ENCODE peak calls at places on chromosomes 3 and 15, in seven cellular contexts. D is GM04504; I is activated gamma-delta T cell treated with anti-CD3 and anti-CD28 coated beads, Interleukin-2, amount 50 U/mL, for 16 hours; S is glomerular endothelial cell; T is IMR-90; G is activated CD8-positive, alpha-beta memory T cell treated with anti-CD3 and anti-CD28 coated beads, Interleukin-2, amount 50 U/mL, for 48 hours; Q is fibroblast of villous mesenchyme. A is an unnamed sample.
A peak's percentile ranks its signal among the peaks of the same experiment; 100 is the strongest.

GRCh38 chr3:12695112-12695511 is 31.2 kb upstream of the RAF1 start:
- DNase-seq in D (no peak), I (no peak), S (no peak), T (no peak), G (no peak), Q (no peak), A (no peak)

GRCh38 chr15:82571722-82572222 is 31.5 kb upstream of the RPS17 start:
- DNase-seq in D (peak; percentile 59), I (no peak), S (no peak), T (peak; percentile 83), G (no peak), Q (peak; percentile 63), A (peak; percentile 26)

GRCh38 chr15:80404057-80404718 is at the start of gene ARNT2:
- DNase-seq in D (no peak), I (no peak), S (no peak), T (peak; percentile 25), G (no peak), Q (no peak), A (peak; percentile 14)

GRCh38 chr3:141646760-141647561 is 91.1 kb upstream of the RNF7 start:
- DNase-seq in D (no peak), I (no peak), S (peak; percentile 42), T (peak; percentile 62), G (no peak), Q (peak; percentile 65), A (no peak)

GRCh38 chr3:31051226-31051625 is 156.8 kb upstream of the GADL1 start:
- DNase-seq in D (no peak), I (no peak), S (no peak), T (no peak), G (no peak), Q (no peak), A (no peak)

GRCh38 chr15:100245855-100246254 is 95.9 kb downstream of the ADAMTS17 start:
- DNase-seq in D (no peak), I (no peak), S (no peak), T (no peak), G (no peak), Q (no peak), A (no peak)

GRCh38 chr3:171770689-171771620 is 39.3 kb downstream of the PLD1 start:
- DNase-seq in D (no peak), I (no peak), S (no peak), T (peak; percentile 92), G (no peak), Q (peak; percentile 94), A (peak; percentile 46)

GRCh38 chr3:13696699-13697098 is 147.8 kb downstream of the FBLN2 start:
- DNase-seq in D (no peak), I (no peak), S (no peak), T (no peak), G (no peak), Q (no peak), A (no peak)

GRCh38 chr15:82132742-82133141 is 86.9 kb upstream of the MEX3B start:
- DNase-seq in D (peak; percentile 79), I (no peak), S (no peak), T (peak; percentile 93), G (no peak), Q (peak; percentile 69), A (no peak)

GRCh38 chr3:138381413-138381901 is 33.1 kb downstream of the MRAS start:
- DNase-seq in D (peak; percentile 14), I (no peak), S (no peak), T (peak; percentile 26), G (no peak), Q (peak; percentile 34), A (no peak)

GRCh38 chr15:45333550-45333949 is 44.8 kb downstream of the GATM start:
- DNase-seq in D (peak; percentile 9), I (no peak), S (no peak), T (peak; percentile 17), G (no peak), Q (peak; percentile 57), A (no peak)

GRCh38 chr3:95705786-95706418 is 1108.5 kb upstream of the EPHA6 start:
- DNase-seq in D (no peak), I (no peak), S (no peak), T (no peak), G (no peak), Q (peak; percentile 39), A (no peak)

GRCh38 chr3:141795311-141795710 is 32.1 kb downstream of the GRK7 start:
- DNase-seq in D (no peak), I (no peak), S (no peak), T (no peak), G (peak; percentile 62), Q (no peak), A (no peak)

GRCh38 chr15:70268698-70269251 is 171.1 kb upstream of the TLE3 start:
- DNase-seq in D (no peak), I (no peak), S (no peak), T (no peak), G (no peak), Q (no peak), A (no peak)

GRCh38 chr15:41567870-41568269 is 8.9 kb downstream of the TYRO3 start:
- DNase-seq in D (no peak), I (no peak), S (no peak), T (no peak), G (no peak), Q (no peak), A (peak; percentile 25)

GRCh38 chr15:92611995-92612745 is 43.4 kb downstream of the FAM174B start:
- DNase-seq in D (no peak), I (no peak), S (no peak), T (no peak), G (no peak), Q (peak; percentile 38), A (no peak)

GRCh38 chr3:67278015-67278618 is 280.0 kb downstream of the KBTBD8 start:
- DNase-seq in D (no peak), I (no peak), S (no peak), T (no peak), G (no peak), Q (no peak), A (no peak)

GRCh38 chr3:53071882-53072431 is 26.1 kb upstream of the SFMBT1 start:
- DNase-seq in D (no peak), I (no peak), S (no peak), T (no peak), G (peak; percentile 50), Q (no peak), A (no peak)

A was measured in NCI-H2227 treated with DMSO at 0.1 percent for 48 hours.